ENCODE peak calls at places on chromosomes 2 and 18, in four cellular contexts. A is CD8-positive, alpha-beta T cell; X is lower lobe of right lung; E is dorsolateral prefrontal cortex. K is an unnamed sample.

GRCh38 chr18:76935722-76936337 is 113.5 kb downstream of the ZNF236 start:
- DNase-seq in A (no peak), E (no peak), X (no peak), K (no peak)

GRCh38 chr18:3806656-3807055 is 356.7 kb downstream of the TGIF1 start:
- DNase-seq in A (no peak), X (no peak), E (no peak), K (no peak)

GRCh38 chr2:72793798-72794447 is 31.9 kb downstream of the EXOC6B start:
- DNase-seq in E (no peak), A (no peak), X (no peak), K (no peak)

GRCh38 chr2:113080134-113080533 is 12.4 kb downstream of the IL1F10 start:
- DNase-seq in E (no peak), X (peak; percentile 53), A (peak; percentile 29), K (no peak)

GRCh38 chr18:68177807-68178702 is 536.9 kb downstream of the TMX3 start:
- DNase-seq in E (no peak), A (no peak), X (no peak), K (no peak)

GRCh38 chr2:226694910-226695309 is 104.7 kb downstream of the IRS1 start:
- DNase-seq in E (no peak), A (no peak), X (no peak), K (no peak)

GRCh38 chr2:176911-177310 is 86.9 kb downstream of the SH3YL1 start:
- DNase-seq in A (no peak), X (no peak), E (no peak), K (no peak)

GRCh38 chr18:4691836-4692235 is 236.7 kb upstream of the DLGAP1 start:
- DNase-seq in X (no peak), E (no peak), A (no peak), K (no peak)

GRCh38 chr2:181362561-181362960 is 94.6 kb upstream of the ITGA4 start:
- DNase-seq in E (no peak), X (no peak), A (no peak), K (no peak)

GRCh38 chr2:86305195-86305975 is 32.0 kb downstream of the REEP1 start:
- DNase-seq in E (no peak), A (no peak), X (no peak), K (no peak)

GRCh38 chr2:19899853-19900525 is 1.8 kb downstream of the TTC32 start:
- DNase-seq in X (no peak), A (no peak), E (no peak), K (no peak)

GRCh38 chr2:157292853-157293252 is 32.8 kb downstream of the ERMN start:
- DNase-seq in X (no peak), A (no peak), E (no peak), K (no peak)

GRCh38 chr2:227816507-227817274 is 3.0 kb downstream of the CCL20 start:
- DNase-seq in E (no peak), A (no peak), X (no peak), K (no peak)

GRCh38 chr18:21701621-21702020 is 3.0 kb downstream of the ABHD3 start:
- DNase-seq in X (no peak), A (no peak), E (no peak), K (no peak)

GRCh38 chr2:96963316-96963715 is 23.1 kb downstream of the FAM178B start:
- DNase-seq in X (no peak), E (no peak), A (no peak), K (no peak)

GRCh38 chr2:54575379-54575888 is 119.3 kb downstream of the SPTBN1 start:
- DNase-seq in E (no peak), X (no peak), A (no peak), K (peak; percentile 76)

GRCh38 chr2:46200861-46201605 is 96.2 kb upstream of the EPAS1 start:
- DNase-seq in E (no peak), A (no peak), X (no peak), K (no peak)
- H3K27ac ChIP-seq in E (no peak overlapping the region), A (no peak overlapping the region), X (peak overlapping the region; percentile 41), K (no peak overlapping the region)

DNA sequence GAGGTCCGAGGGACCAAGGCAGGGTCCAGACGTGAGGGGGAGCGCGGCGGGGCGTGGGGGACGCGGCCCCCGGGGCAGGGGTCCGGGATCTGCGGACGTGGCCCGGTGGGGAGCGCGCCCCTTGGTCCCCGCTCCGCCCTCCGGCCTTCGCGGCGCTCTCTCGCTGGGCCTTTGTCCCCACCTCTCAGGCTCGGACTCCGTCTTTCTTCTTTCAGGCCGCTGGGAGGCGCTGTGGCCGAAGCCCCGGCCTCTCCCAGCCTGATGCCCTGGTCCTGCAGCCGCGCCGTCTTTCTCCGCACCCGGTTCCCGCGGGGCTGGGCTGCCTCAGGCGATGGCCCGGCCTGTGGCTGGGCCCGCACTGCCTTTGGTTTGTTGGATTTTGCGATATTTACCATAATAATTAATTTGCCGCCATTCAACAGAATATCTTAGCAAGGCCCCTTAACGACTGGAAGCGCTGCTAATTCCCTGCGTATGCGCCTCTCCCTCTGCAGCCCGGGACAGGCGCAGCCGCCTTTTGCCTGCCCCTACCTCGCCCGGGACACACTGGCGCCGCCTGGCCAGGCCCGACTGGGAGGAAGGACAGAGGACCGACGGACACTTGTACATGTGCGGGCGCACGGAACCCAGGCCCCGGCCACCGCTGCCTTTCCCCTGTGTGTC is 10.8 kb downstream of the SIX3 start:
- DNase-seq in X (peak; percentile 53), E (peak; percentile 22), A (no peak), K (no peak)
- TF ChIP-seq CTCF in X (peak; percentile 56), E (peak; percentile 58), A (peak; percentile 38), K (peak; percentile 62)

DNA sequence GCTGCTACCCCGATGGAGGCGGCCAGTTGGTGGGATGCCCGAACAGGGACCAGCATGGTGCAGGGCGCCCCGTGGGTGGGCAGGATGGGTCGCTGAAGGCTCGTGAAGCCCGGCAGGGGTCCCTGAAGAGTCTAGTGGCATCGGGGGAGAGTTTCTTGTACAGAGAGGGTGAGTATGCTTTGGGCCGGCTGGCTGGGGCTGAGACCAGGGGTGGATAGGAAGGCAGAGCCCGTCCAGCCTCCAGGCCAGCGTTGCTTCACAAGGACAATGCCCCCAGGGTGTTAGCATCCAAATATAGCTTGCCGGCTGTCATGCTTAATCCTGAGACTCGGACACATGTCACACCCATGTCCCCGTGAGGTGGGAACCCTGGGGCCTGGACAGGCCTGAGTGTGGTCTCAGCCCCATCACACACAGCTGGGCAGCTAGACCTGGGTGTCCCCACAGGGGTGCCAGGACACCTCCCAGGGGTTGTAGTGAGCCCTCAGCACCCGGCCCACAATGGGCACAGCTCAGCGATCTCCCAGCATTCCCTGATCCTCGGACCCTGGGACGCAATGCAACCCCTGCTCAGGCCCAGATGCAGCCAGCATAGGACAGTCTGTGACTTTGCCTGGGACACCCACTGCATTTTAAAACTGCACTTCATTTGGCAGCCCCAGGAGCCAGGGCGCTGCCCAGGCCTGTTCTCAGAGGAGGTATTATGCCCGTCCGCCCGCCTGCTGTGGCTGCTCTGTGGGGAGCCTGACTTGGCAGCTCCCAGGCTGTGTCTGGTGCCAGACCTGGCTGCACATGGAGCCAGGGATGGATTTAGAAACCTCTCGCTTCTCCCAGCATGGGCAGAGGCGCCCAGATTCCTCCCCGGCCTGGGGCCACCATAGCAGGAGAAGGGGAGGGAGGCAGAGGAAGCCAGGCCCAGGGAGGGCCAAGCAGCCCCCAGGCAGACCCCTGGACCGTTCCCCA is 36.4 kb downstream of the RAMP1 start:
- DNase-seq in X (peak; percentile 42), E (peak; percentile 68), A (no peak), K (peak; percentile 50)
- H3K27ac ChIP-seq in X (no peak overlapping the region), E (peak overlapping the region; percentile 65), A (no peak overlapping the region), K (no peak overlapping the region)

GRCh38 chr2:43274721-43275120 is 48.3 kb upstream of the ZFP36L2 start:
- DNase-seq in A (no peak), E (no peak), X (no peak), K (no peak)
- TF ChIP-seq CTCF in A (no peak), E (no peak), X (no peak), K (no peak)

DNA sequence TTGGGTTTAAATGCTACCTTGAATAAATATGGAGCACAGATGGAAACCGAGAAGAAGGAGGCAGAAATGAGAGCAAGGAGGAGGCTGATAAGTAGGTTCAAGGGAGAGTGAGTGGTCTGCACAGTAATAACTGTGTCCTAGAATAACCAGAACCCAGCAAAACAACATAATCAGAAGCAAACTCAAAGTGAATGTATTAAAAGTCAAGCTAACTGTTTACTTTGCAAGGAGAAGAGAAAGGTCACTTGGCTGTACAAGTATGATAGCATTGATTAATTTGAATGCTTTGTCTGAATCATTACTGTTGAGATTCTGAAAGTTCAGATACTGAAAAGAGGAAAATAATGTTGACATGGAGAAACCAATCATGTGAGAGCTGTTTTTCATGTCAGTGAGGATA is 258.8 kb downstream of the PLCL1 start:
- DNase-seq in A (no peak), E (no peak), X (no peak), K (no peak)
- H3K27ac ChIP-seq in A (no peak overlapping the region), E (no peak overlapping the region), X (no peak overlapping the region), K (no peak overlapping the region)

DNA sequence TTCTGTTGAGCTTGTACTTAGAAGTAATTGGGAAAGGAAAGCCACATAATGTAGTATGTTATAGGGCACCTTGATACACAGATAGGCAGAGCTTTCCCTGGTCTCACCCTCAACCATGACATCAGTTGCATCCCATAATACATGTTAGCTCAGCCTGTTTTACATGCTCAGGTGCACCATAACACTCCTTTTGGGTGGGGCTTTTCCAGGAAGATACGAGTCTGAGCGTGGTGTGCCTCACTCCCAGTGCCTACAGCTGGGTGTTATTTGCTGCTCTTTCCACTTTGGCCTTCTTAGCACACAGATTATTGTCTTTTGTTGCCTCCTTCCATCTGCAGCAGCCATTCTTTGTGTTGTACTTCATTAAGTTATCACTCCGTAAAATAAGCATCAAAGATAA is 11.9 kb downstream of the TTC39C start:
- DNase-seq in E (no peak), X (no peak), A (no peak), K (no peak)
- TF ChIP-seq CTCF in E (no peak), X (no peak), A (no peak), K (no peak)

DNA sequence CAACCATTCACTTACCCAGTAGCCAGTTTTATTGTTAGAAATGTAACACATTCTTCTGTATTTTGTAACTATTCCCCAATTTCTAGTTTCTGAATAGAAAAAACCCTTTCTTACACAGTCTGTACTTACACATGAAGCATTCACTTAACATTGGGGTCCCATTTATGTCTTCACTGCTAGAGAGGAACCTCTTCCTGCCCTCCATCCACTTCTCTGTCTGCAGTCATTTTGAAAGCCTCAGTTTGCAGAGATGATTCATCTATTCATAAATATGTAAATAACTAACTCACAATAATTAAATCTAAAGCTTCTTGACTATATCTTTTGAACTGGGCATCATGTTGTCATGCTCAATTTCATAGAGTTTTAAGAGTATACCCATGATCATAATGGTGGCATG is 55.9 kb downstream of the ZRANB3 start:
- DNase-seq in A (no peak), E (no peak), X (no peak), K (no peak)
- H3K27ac ChIP-seq in A (no peak overlapping the region), E (no peak overlapping the region), X (no peak overlapping the region), K (no peak overlapping the region)

GRCh38 chr2:36918307-36918706 is 48.0 kb downstream of the STRN start:
- DNase-seq in A (no peak), X (no peak), E (no peak), K (no peak)
- TF ChIP-seq CTCF in A (peak; percentile 37), X (peak; percentile 13), E (peak; percentile 47), K (peak; percentile 64)

DNA sequence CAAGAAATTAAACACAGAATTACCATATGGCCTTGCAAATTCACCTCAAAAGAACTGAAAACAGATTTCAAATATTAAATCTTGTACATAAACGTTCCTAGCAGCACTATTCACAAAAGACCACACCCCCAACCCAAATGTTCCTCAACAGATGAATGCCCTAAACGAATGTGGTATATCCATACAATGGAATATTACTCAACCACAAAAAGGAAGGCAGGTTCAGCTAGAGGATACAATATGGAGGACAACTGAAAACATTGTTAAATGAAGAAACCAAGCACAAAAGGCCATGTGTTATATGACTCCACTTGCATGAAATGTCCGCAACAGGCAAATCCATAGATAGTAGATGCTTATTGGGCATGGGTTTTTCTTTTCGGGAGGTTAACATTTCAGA is 61.7 kb downstream of the PPP4R1 start:
- DNase-seq in E (no peak), X (no peak), A (no peak), K (no peak)
- H3K27ac ChIP-seq in E (no peak overlapping the region), X (no peak overlapping the region), A (no peak overlapping the region), K (no peak overlapping the region)

GRCh38 chr2:115183144-115183543 is 740.7 kb downstream of the DPP10 start:
- DNase-seq in E (no peak), X (no peak), A (no peak), K (no peak)
- TF ChIP-seq CTCF in E (no peak), X (no peak), A (no peak), K (no peak)